ENCODE peak calls at places on chromosomes 12 and 14, in six cellular contexts. Q, S, F, W, A and K are unnamed samples.

GRCh38 chr12:116802018-116802417 is 63.9 kb downstream of the RNFT2 start:
- DNase-seq in A (no peak), F (no peak), Q (no peak), W (no peak), S (no peak), K (no peak)

GRCh38 chr14:74836251-74836957 is 39.5 kb downstream of the PROX2 start:
- DNase-seq in F (no peak), A (no peak), S (no peak), Q (no peak), W (no peak), K (no peak)

GRCh38 chr14:97976861-97977260 is 1179.7 kb downstream of the VRK1 start:
- DNase-seq in F (no peak), A (peak; percentile 17), S (no peak), W (no peak), Q (peak; percentile 74), K (no peak)

GRCh38 chr14:90740081-90740480 is 76.1 kb downstream of the TTC7B start:
- DNase-seq in S (no peak), Q (no peak), W (no peak), F (no peak), A (no peak), K (no peak)

GRCh38 chr12:104602901-104603300 is 146.2 kb downstream of the CHST11 start:
- DNase-seq in F (no peak), Q (no peak), A (no peak), S (no peak), W (no peak), K (no peak)

GRCh38 chr12:82225871-82226270 is 132.3 kb downstream of the CCDC59 start:
- DNase-seq in S (no peak), Q (no peak), A (no peak), W (no peak), F (no peak), K (no peak)

GRCh38 chr12:111759276-111759675 is 7.5 kb upstream of the ALDH2 start:
- DNase-seq in A (no peak), F (no peak), Q (no peak), S (no peak), W (no peak), K (no peak)

GRCh38 chr14:103003351-103003615 is 54.1 kb downstream of the CDC42BPB start:
- DNase-seq in A (no peak), W (no peak), F (no peak), Q (no peak), S (peak; percentile 56), K (no peak)

GRCh38 chr12:2076196-2076570 is 23.4 kb downstream of the CACNA1C start:
- DNase-seq in S (peak; percentile 41), F (no peak), A (no peak), Q (no peak), W (no peak), K (no peak)

GRCh38 chr12:31662176-31662849 is 2.8 kb downstream of the ETFBKMT start:
- DNase-seq in Q (no peak), W (no peak), S (no peak), F (no peak), A (no peak), K (no peak)

GRCh38 chr12:108972226-108972757 is 48.6 kb downstream of the SVOP start:
- DNase-seq in A (no peak), F (no peak), S (no peak), Q (no peak), W (no peak), K (no peak)

GRCh38 chr12:106285993-106286392 is 16.5 kb upstream of the TCP11L2 start:
- DNase-seq in Q (no peak), F (no peak), S (no peak), W (no peak), A (no peak), K (no peak)

GRCh38 chr12:127785535-127785934 is 481.4 kb upstream of the TMEM132C start:
- DNase-seq in S (no peak), A (no peak), W (no peak), F (no peak), Q (no peak), K (no peak)

GRCh38 chr14:22570132-22570949 is 18.7 kb downstream of the DAD1 start:
- DNase-seq in F (peak; percentile 65), A (peak; percentile 63), W (peak; percentile 88), Q (no peak), S (no peak), K (peak; percentile 77)

GRCh38 chr12:2417761-2418160 is 365.0 kb downstream of the CACNA1C start:
- DNase-seq in A (no peak), F (no peak), Q (no peak), S (no peak), W (peak; percentile 78), K (no peak)

GRCh38 chr14:98368214-98368613 is 903.8 kb downstream of the BCL11B start:
- DNase-seq in F (no peak), W (no peak), Q (no peak), A (no peak), S (no peak), K (no peak)

GRCh38 chr14:21255385-21256101 is 13.7 kb downstream of the HNRNPC start:
- DNase-seq in S (no peak), F (no peak), Q (no peak), A (no peak), W (no peak), K (no peak)

GRCh38 chr14:58276208-58276607 is 22.1 kb upstream of the ARID4A start:
- DNase-seq in A (no peak), Q (no peak), W (no peak), S (no peak), F (no peak), K (no peak)

GRCh38 chr14:105161314-105161713 is 7.3 kb downstream of the JAG2 start:
- DNase-seq in Q (no peak), F (no peak), S (no peak), W (no peak), A (no peak), K (no peak)